ENCODE peak calls at places on chromosomes 16 and 17, in ten cellular contexts. One of them, this sample, is unnamed.
A peak's percentile ranks its signal among the peaks of the same experiment; 100 is the strongest.

GRCh38 chr17:60390223-60390622 is 1.7 kb downstream of the USP32 start:
- DNase-seq in activated naive CD4-positive, alpha-beta T cell treated with Interleukin-2 at 50 U/mL for 16 hours: no peak
- DNase-seq in GM18507: no peak
- DNase-seq in OCI-LY7: no peak
- DNase-seq in NCI-H510A: no peak
- DNase-seq in ovary: no peak
- DNase-seq in fibroblast of villous mesenchyme: peak; percentile 66
- DNase-seq in RPMI8226: no peak
- DNase-seq in astrocyte of the hippocampus: peak; percentile 51
- DNase-seq in HFFc6: peak; percentile 51
- DNase-seq in this sample: peak; percentile 9

GRCh38 chr17:16475196-16475704 is 16.7 kb downstream of the LRRC75A start:
- DNase-seq in activated naive CD4-positive, alpha-beta T cell treated with Interleukin-2 at 50 U/mL for 16 hours: no peak
- DNase-seq in GM18507: no peak
- DNase-seq in OCI-LY7: no peak
- DNase-seq in NCI-H510A: no peak
- DNase-seq in ovary: no peak
- DNase-seq in fibroblast of villous mesenchyme: no peak
- DNase-seq in RPMI8226: no peak
- DNase-seq in astrocyte of the hippocampus: no peak
- DNase-seq in HFFc6: no peak
- DNase-seq in this sample: no peak

GRCh38 chr17:34493903-34494302 is 85.5 kb upstream of the TMEM132E start:
- DNase-seq in activated naive CD4-positive, alpha-beta T cell treated with Interleukin-2 at 50 U/mL for 16 hours: no peak
- DNase-seq in GM18507: no peak
- DNase-seq in OCI-LY7: no peak
- DNase-seq in NCI-H510A: no peak
- DNase-seq in ovary: no peak
- DNase-seq in fibroblast of villous mesenchyme: no peak
- DNase-seq in RPMI8226: no peak
- DNase-seq in astrocyte of the hippocampus: no peak
- DNase-seq in HFFc6: no peak
- DNase-seq in this sample: no peak

GRCh38 chr16:50680907-50681885 is at the start of gene SNX20:
- DNase-seq in activated naive CD4-positive, alpha-beta T cell treated with Interleukin-2 at 50 U/mL for 16 hours: peak; percentile 66
- DNase-seq in GM18507: no peak
- DNase-seq in OCI-LY7: peak; percentile 66
- DNase-seq in NCI-H510A: no peak
- DNase-seq in ovary: no peak
- DNase-seq in fibroblast of villous mesenchyme: no peak
- DNase-seq in RPMI8226: peak; percentile 81
- DNase-seq in astrocyte of the hippocampus: no peak
- DNase-seq in HFFc6: no peak
- DNase-seq in this sample: peak; percentile 83

GRCh38 chr17:45394001-45394912 is 38.4 kb downstream of the ARHGAP27 start:
- DNase-seq in activated naive CD4-positive, alpha-beta T cell treated with Interleukin-2 at 50 U/mL for 16 hours: no peak
- DNase-seq in GM18507: no peak
- DNase-seq in OCI-LY7: no peak
- DNase-seq in NCI-H510A: no peak
- DNase-seq in ovary: no peak
- DNase-seq in fibroblast of villous mesenchyme: no peak
- DNase-seq in RPMI8226: no peak
- DNase-seq in astrocyte of the hippocampus: no peak
- DNase-seq in HFFc6: no peak
- DNase-seq in this sample: no peak

GRCh38 chr16:88770459-88771293 is 14.3 kb downstream of the PIEZO1 start:
- DNase-seq in activated naive CD4-positive, alpha-beta T cell treated with Interleukin-2 at 50 U/mL for 16 hours: no peak
- DNase-seq in GM18507: no peak
- DNase-seq in OCI-LY7: no peak
- DNase-seq in NCI-H510A: no peak
- DNase-seq in ovary: no peak
- DNase-seq in fibroblast of villous mesenchyme: peak; percentile 99
- DNase-seq in RPMI8226: no peak
- DNase-seq in astrocyte of the hippocampus: peak; percentile 89
- DNase-seq in HFFc6: no peak
- DNase-seq in this sample: no peak

GRCh38 chr17:58109197-58109596 is 26.0 kb downstream of the DYNLL2 start:
- DNase-seq in activated naive CD4-positive, alpha-beta T cell treated with Interleukin-2 at 50 U/mL for 16 hours: no peak
- DNase-seq in GM18507: no peak
- DNase-seq in OCI-LY7: no peak
- DNase-seq in NCI-H510A: no peak
- DNase-seq in ovary: no peak
- DNase-seq in fibroblast of villous mesenchyme: no peak
- DNase-seq in RPMI8226: no peak
- DNase-seq in astrocyte of the hippocampus: no peak
- DNase-seq in HFFc6: no peak
- DNase-seq in this sample: no peak

GRCh38 chr17:36947922-36948716 is 635 bp upstream of the AATF start:
- DNase-seq in activated naive CD4-positive, alpha-beta T cell treated with Interleukin-2 at 50 U/mL for 16 hours: no peak
- DNase-seq in GM18507: no peak
- DNase-seq in OCI-LY7: peak; percentile 14
- DNase-seq in NCI-H510A: peak; percentile 73
- DNase-seq in ovary: no peak
- DNase-seq in fibroblast of villous mesenchyme: no peak
- DNase-seq in RPMI8226: no peak
- DNase-seq in astrocyte of the hippocampus: no peak
- DNase-seq in HFFc6: no peak
- DNase-seq in this sample: no peak

GRCh38 chr16:83437036-83437435 is 370.7 kb upstream of the HSBP1 start:
- DNase-seq in activated naive CD4-positive, alpha-beta T cell treated with Interleukin-2 at 50 U/mL for 16 hours: no peak
- DNase-seq in GM18507: no peak
- DNase-seq in OCI-LY7: no peak
- DNase-seq in NCI-H510A: no peak
- DNase-seq in ovary: no peak
- DNase-seq in fibroblast of villous mesenchyme: no peak
- DNase-seq in RPMI8226: no peak
- DNase-seq in astrocyte of the hippocampus: no peak
- DNase-seq in HFFc6: no peak
- DNase-seq in this sample: no peak

GRCh38 chr16:29808219-29808900 is 2.0 kb downstream of the MAZ start:
- DNase-seq in activated naive CD4-positive, alpha-beta T cell treated with Interleukin-2 at 50 U/mL for 16 hours: peak; percentile 44
- DNase-seq in GM18507: no peak
- DNase-seq in OCI-LY7: no peak
- DNase-seq in NCI-H510A: no peak
- DNase-seq in ovary: peak; percentile 45
- DNase-seq in fibroblast of villous mesenchyme: no peak
- DNase-seq in RPMI8226: peak; percentile 71
- DNase-seq in astrocyte of the hippocampus: peak; percentile 25
- DNase-seq in HFFc6: no peak
- DNase-seq in this sample: no peak

GRCh38 chr16:7509919-7510705 is 177.5 kb downstream of the RBFOX1 start:
- DNase-seq in activated naive CD4-positive, alpha-beta T cell treated with Interleukin-2 at 50 U/mL for 16 hours: no peak
- DNase-seq in GM18507: no peak
- DNase-seq in OCI-LY7: no peak
- DNase-seq in NCI-H510A: no peak
- DNase-seq in ovary: no peak
- DNase-seq in fibroblast of villous mesenchyme: no peak
- DNase-seq in RPMI8226: no peak
- DNase-seq in astrocyte of the hippocampus: no peak
- DNase-seq in HFFc6: no peak
- DNase-seq in this sample: no peak

GRCh38 chr16:80231888-80232287 is 308.9 kb upstream of the DYNLRB2 start:
- DNase-seq in activated naive CD4-positive, alpha-beta T cell treated with Interleukin-2 at 50 U/mL for 16 hours: no peak
- DNase-seq in GM18507: no peak
- DNase-seq in OCI-LY7: peak; percentile 7
- DNase-seq in NCI-H510A: no peak
- DNase-seq in ovary: no peak
- DNase-seq in fibroblast of villous mesenchyme: peak; percentile 10
- DNase-seq in RPMI8226: no peak
- DNase-seq in astrocyte of the hippocampus: peak; percentile 83
- DNase-seq in HFFc6: peak; percentile 89
- DNase-seq in this sample: peak; percentile 72

GRCh38 chr17:49266233-49266632 is 35.6 kb upstream of the PHOSPHO1 start:
- DNase-seq in activated naive CD4-positive, alpha-beta T cell treated with Interleukin-2 at 50 U/mL for 16 hours: no peak
- DNase-seq in GM18507: no peak
- DNase-seq in OCI-LY7: no peak
- DNase-seq in NCI-H510A: no peak
- DNase-seq in ovary: no peak
- DNase-seq in fibroblast of villous mesenchyme: no peak
- DNase-seq in RPMI8226: no peak
- DNase-seq in astrocyte of the hippocampus: no peak
- DNase-seq in HFFc6: no peak
- DNase-seq in this sample: no peak

This sample was measured in GM12865.